ENCODE peak calls at places on chromosomes 6 and 20, in nine cellular contexts. J, H, W, L, M, N, V, E and Z are unnamed samples.

GRCh38 chr6:144710207-144710606 is 425.1 kb downstream of the UTRN start:
- DNase-seq in J (peak), H (no peak), W (peak), L (peak), M (no peak), N (no peak), V (peak), E (peak), Z (peak)

GRCh38 chr20:17712708-17713107 is 12.9 kb downstream of the BANF2 start:
- DNase-seq in J (peak), H (no peak), W (peak), L (no peak), M (no peak), N (no peak), V (no peak), E (no peak), Z (no peak)

GRCh38 chr6:24205020-24205492 is 79.0 kb downstream of the NRSN1 start:
- DNase-seq in J (peak), H (no peak), W (peak), L (peak), M (no peak), N (no peak), V (no peak), E (peak), Z (peak)

GRCh38 chr6:8526619-8527018 is 91.3 kb upstream of the SLC35B3 start:
- DNase-seq in J (no peak), H (no peak), W (no peak), L (no peak), M (no peak), N (no peak), V (no peak), E (no peak), Z (no peak)

GRCh38 chr6:31037692-31038091 is 27.4 kb downstream of the MUC22 start:
- DNase-seq in J (no peak), H (no peak), W (peak), L (peak), M (no peak), N (no peak), V (peak), E (peak), Z (peak)

GRCh38 chr6:160297310-160297709 is 38.7 kb upstream of the SLC22A2 start:
- DNase-seq in J (no peak), H (no peak), W (no peak), L (no peak), M (no peak), N (no peak), V (no peak), E (peak), Z (no peak)

GRCh38 chr20:46709459-46710148 is at the start of gene SLC2A10:
- DNase-seq in J (peak), H (peak), W (peak), L (peak), M (no peak), N (no peak), V (no peak), E (no peak), Z (peak)

GRCh38 chr6:13164316-13164715 is 164.0 kb downstream of the TBC1D7 start:
- DNase-seq in J (no peak), H (no peak), W (no peak), L (no peak), M (no peak), N (no peak), V (no peak), E (no peak), Z (no peak)

GRCh38 chr6:134310817-134311216 is 7.1 kb downstream of the SGK1 start:
- DNase-seq in J (no peak), H (no peak), W (no peak), L (no peak), M (no peak), N (no peak), V (no peak), E (no peak), Z (no peak)

GRCh38 chr6:159213401-159213800 is 44.2 kb downstream of the FNDC1 start:
- DNase-seq in J (peak), H (no peak), W (no peak), L (peak), M (no peak), N (no peak), V (peak), E (no peak), Z (no peak)

GRCh38 chr6:138645976-138646640 is 127.5 kb upstream of the CCDC28A start:
- DNase-seq in J (no peak), H (no peak), W (no peak), L (no peak), M (no peak), N (no peak), V (no peak), E (no peak), Z (no peak)

GRCh38 chr20:43188861-43189613 is 669 bp downstream of the PTPRT start:
- DNase-seq in J (no peak), H (no peak), W (no peak), L (peak), M (no peak), N (no peak), V (no peak), E (no peak), Z (no peak)

GRCh38 chr6:37343248-37343647 is 10.5 kb upstream of the RNF8 start:
- DNase-seq in J (no peak), H (no peak), W (no peak), L (no peak), M (no peak), N (no peak), V (no peak), E (no peak), Z (no peak)

GRCh38 chr6:25511386-25511785 is 140.6 kb upstream of the SCGN start:
- DNase-seq in J (no peak), H (no peak), W (no peak), L (peak), M (no peak), N (no peak), V (no peak), E (peak), Z (no peak)

GRCh38 chr6:14739830-14740229 is 506.0 kb upstream of the JARID2 start:
- DNase-seq in J (no peak), H (no peak), W (no peak), L (peak), M (no peak), N (no peak), V (no peak), E (peak), Z (no peak)

GRCh38 chr6:148818939-148819575 is 72.2 kb downstream of the UST start:
- DNase-seq in J (no peak), H (no peak), W (no peak), L (no peak), M (no peak), N (no peak), V (peak), E (no peak), Z (peak)

GRCh38 chr6:117449549-117450439 is 24.1 kb upstream of the ROS1 start:
- DNase-seq in J (peak), H (no peak), W (peak), L (peak), M (no peak), N (peak), V (no peak), E (peak), Z (peak)

GRCh38 chr6:20340459-20340858 is 61.2 kb upstream of the E2F3 start:
- DNase-seq in J (no peak), H (no peak), W (no peak), L (no peak), M (no peak), N (no peak), V (no peak), E (no peak), Z (no peak)

GRCh38 chr6:140915001-140915950 is 1217.4 kb upstream of the GJE1 start:
- DNase-seq in J (no peak), H (no peak), W (no peak), L (peak), M (no peak), N (no peak), V (no peak), E (no peak), Z (no peak)

GRCh38 chr6:125094563-125094962 is 59.0 kb upstream of the TPD52L1 start:
- DNase-seq in J (peak), H (no peak), W (peak), L (peak), M (no peak), N (no peak), V (no peak), E (peak), Z (peak)

GRCh38 chr6:108484016-108484415 is 76.7 kb upstream of the FOXO3 start:
- DNase-seq in J (no peak), H (no peak), W (no peak), L (no peak), M (no peak), N (no peak), V (no peak), E (no peak), Z (no peak)

GRCh38 chr20:44489931-44490330 is 14.3 kb downstream of the TTPAL start:
- DNase-seq in J (no peak), H (no peak), W (no peak), L (no peak), M (no peak), N (no peak), V (no peak), E (no peak), Z (no peak)

GRCh38 chr20:45508068-45508886 is 7.1 kb downstream of the SPINT3 start:
- DNase-seq in J (no peak), H (no peak), W (no peak), L (no peak), M (no peak), N (no peak), V (no peak), E (peak), Z (no peak)

GRCh38 chr20:33585413-33585812 is 76.7 kb upstream of the C20orf144 start:
- DNase-seq in J (no peak), H (no peak), W (no peak), L (no peak), M (no peak), N (no peak), V (no peak), E (no peak), Z (no peak)

GRCh38 chr6:17281497-17282481 is 628 bp downstream of the RBM24 start:
- DNase-seq in J (peak), H (no peak), W (peak), L (peak), M (no peak), N (no peak), V (no peak), E (peak), Z (peak)

GRCh38 chr20:20466341-20466879 is 98.5 kb downstream of the INSM1 start:
- DNase-seq in J (peak), H (no peak), W (peak), L (peak), M (no peak), N (no peak), V (peak), E (no peak), Z (peak)

GRCh38 chr20:20465259-20465658 is 97.4 kb downstream of the INSM1 start:
- DNase-seq in J (no peak), H (no peak), W (no peak), L (peak), M (no peak), N (no peak), V (no peak), E (no peak), Z (no peak)

GRCh38 chr20:20461526-20461925 is 93.6 kb downstream of the INSM1 start:
- DNase-seq in J (no peak), H (no peak), W (no peak), L (no peak), M (no peak), N (no peak), V (no peak), E (no peak), Z (no peak)

GRCh38 chr20:20462185-20462584 is 94.3 kb downstream of the INSM1 start:
- DNase-seq in J (no peak), H (no peak), W (no peak), L (no peak), M (no peak), N (no peak), V (no peak), E (no peak), Z (no peak)

GRCh38 chr20:20463933-20464374 is 96.0 kb downstream of the INSM1 start:
- DNase-seq in J (no peak), H (no peak), W (no peak), L (peak), M (no peak), N (no peak), V (no peak), E (no peak), Z (peak)
- H3K4me3 ChIP-seq in J (no peak), H (no peak), W (no peak), L (no peak), M (no peak), N (no peak), V (no peak), E (no peak), Z (no peak)

GRCh38 chr6:166235666-166236292 is 68.1 kb upstream of the TBXT start:
- DNase-seq in J (no peak), H (no peak), W (no peak), L (no peak), M (no peak), N (no peak), V (no peak), E (no peak), Z (no peak)
- TF ChIP-seq CTCF in J (no peak), H (no peak), W (no peak), L (no peak), M (no peak), N (no peak), V (no peak), E (no peak), Z (no peak)

GRCh38 chr6:136750821-136751220 is 41.5 kb downstream of the MAP3K5 start:
- DNase-seq in J (no peak), H (no peak), W (no peak), L (no peak), M (no peak), N (no peak), V (no peak), E (no peak), Z (no peak)

GRCh38 chr6:136751991-136752390 is 40.3 kb downstream of the MAP3K5 start:
- DNase-seq in J (no peak), H (no peak), W (no peak), L (no peak), M (no peak), N (no peak), V (no peak), E (no peak), Z (no peak)

GRCh38 chr6:136752554-136752953 is 39.7 kb downstream of the MAP3K5 start:
- DNase-seq in J (no peak), H (no peak), W (no peak), L (no peak), M (no peak), N (no peak), V (no peak), E (no peak), Z (no peak)

GRCh38 chr6:136753624-136754023 is 38.7 kb downstream of the MAP3K5 start:
- DNase-seq in J (no peak), H (no peak), W (no peak), L (no peak), M (no peak), N (peak), V (no peak), E (peak), Z (no peak)

GRCh38 chr6:136751478-136751956 is 40.8 kb downstream of the MAP3K5 start:
- DNase-seq in J (no peak), H (no peak), W (peak), L (peak), M (no peak), N (no peak), V (peak), E (no peak), Z (no peak)
- H3K4me3 ChIP-seq in J (no peak), H (no peak), W (no peak), L (no peak), M (no peak), N (peak), V (no peak), E (no peak), Z (no peak)

GRCh38 chr20:38324159-38324558 is 20.2 kb downstream of the BPI start:
- DNase-seq in J (no peak), H (no peak), W (no peak), L (no peak), M (no peak), N (no peak), V (no peak), E (no peak), Z (no peak)
- TF ChIP-seq CTCF in J (no peak), H (no peak), W (no peak), L (no peak), M (no peak), N (no peak), V (no peak), E (no peak), Z (no peak)

GRCh38 chr6:112017760-112018537 is 36.0 kb upstream of the CCN6 start:
- DNase-seq in J (no peak), H (no peak), W (no peak), L (no peak), M (no peak), N (no peak), V (no peak), E (no peak), Z (no peak)
- H3K4me3 ChIP-seq in J (no peak), H (no peak), W (no peak), L (no peak), M (no peak), N (no peak), V (no peak), E (no peak), Z (no peak)

GRCh38 chr6:93886416-93886815 is 467.1 kb upstream of the EPHA7 start:
- DNase-seq in J (no peak), H (no peak), W (no peak), L (no peak), M (no peak), N (no peak), V (no peak), E (no peak), Z (peak)
- TF ChIP-seq CTCF in J (no peak), H (no peak), W (no peak), L (no peak), M (no peak), N (no peak), V (no peak), E (no peak), Z (no peak)

GRCh38 chr6:33314943-33315752 is 1.3 kb upstream of the TAPBP start:
- DNase-seq in J (no peak), H (peak), W (no peak), L (peak), M (no peak), N (no peak), V (no peak), E (peak), Z (peak)
- H3K4me3 ChIP-seq in J (peak), H (peak), W (no peak), L (peak), M (no peak), N (peak), V (peak), E (peak), Z (peak)